ENCODE peak calls at places on chromosomes 13 and 19, in ten cellular contexts. One of them, this sample, is unnamed.
A peak's percentile ranks its signal among the peaks of the same experiment; 100 is the strongest.

GRCh38 chr19:20423381-20424207 is 142.0 kb downstream of the ZNF737 start:
- DNase-seq in HFF-Myc: no peak
- DNase-seq in MV-4-11: no peak
- DNase-seq in globus pallidus: peak; percentile 60
- DNase-seq in SHP77: no peak
- DNase-seq in sigmoid colon: peak; percentile 83
- DNase-seq in stimulated activated CD8-positive, alpha-beta memory T cell treated with anti-CD3 and anti-CD28 coated beads, Interleukin-2, amount 100 ng/mL, for 48 hours: no peak
- DNase-seq in Daoy: peak; percentile 74
- DNase-seq in fibroblast of villous mesenchyme: peak; percentile 65
- DNase-seq in stomach: peak; percentile 56
- DNase-seq in this sample: peak; percentile 65

GRCh38 chr13:30340367-30341184 is 33.2 kb upstream of the KATNAL1 start:
- DNase-seq in HFF-Myc: peak; percentile 26
- DNase-seq in MV-4-11: peak; percentile 93
- DNase-seq in globus pallidus: no peak
- DNase-seq in SHP77: no peak
- DNase-seq in sigmoid colon: peak; percentile 95
- DNase-seq in stimulated activated CD8-positive, alpha-beta memory T cell treated with anti-CD3 and anti-CD28 coated beads, Interleukin-2, amount 100 ng/mL, for 48 hours: no peak
- DNase-seq in Daoy: peak; percentile 54
- DNase-seq in fibroblast of villous mesenchyme: peak; percentile 98
- DNase-seq in stomach: no peak
- DNase-seq in this sample: no peak

GRCh38 chr13:20685042-20685441 is 18.5 kb upstream of the IL17D start:
- DNase-seq in HFF-Myc: no peak
- DNase-seq in MV-4-11: no peak
- DNase-seq in globus pallidus: no peak
- DNase-seq in SHP77: no peak
- DNase-seq in sigmoid colon: no peak
- DNase-seq in stimulated activated CD8-positive, alpha-beta memory T cell treated with anti-CD3 and anti-CD28 coated beads, Interleukin-2, amount 100 ng/mL, for 48 hours: no peak
- DNase-seq in Daoy: no peak
- DNase-seq in fibroblast of villous mesenchyme: peak; percentile 59
- DNase-seq in stomach: no peak
- DNase-seq in this sample: no peak

GRCh38 chr19:1237754-1238372 is at the start of gene CBARP:
- DNase-seq in HFF-Myc: no peak
- DNase-seq in MV-4-11: no peak
- DNase-seq in globus pallidus: no peak
- DNase-seq in SHP77: peak; percentile 53
- DNase-seq in sigmoid colon: peak; percentile 72
- DNase-seq in stimulated activated CD8-positive, alpha-beta memory T cell treated with anti-CD3 and anti-CD28 coated beads, Interleukin-2, amount 100 ng/mL, for 48 hours: no peak
- DNase-seq in Daoy: peak; percentile 58
- DNase-seq in fibroblast of villous mesenchyme: peak; percentile 34
- DNase-seq in stomach: no peak
- DNase-seq in this sample: no peak

GRCh38 chr19:4077011-4077382 is 10.3 kb upstream of the ZBTB7A start:
- DNase-seq in HFF-Myc: no peak
- DNase-seq in MV-4-11: no peak
- DNase-seq in globus pallidus: no peak
- DNase-seq in SHP77: no peak
- DNase-seq in sigmoid colon: no peak
- DNase-seq in stimulated activated CD8-positive, alpha-beta memory T cell treated with anti-CD3 and anti-CD28 coated beads, Interleukin-2, amount 100 ng/mL, for 48 hours: no peak
- DNase-seq in Daoy: no peak
- DNase-seq in fibroblast of villous mesenchyme: no peak
- DNase-seq in stomach: no peak
- DNase-seq in this sample: no peak

GRCh38 chr13:101579291-101579802 is 126.9 kb downstream of the ITGBL1 start:
- DNase-seq in HFF-Myc: no peak
- DNase-seq in MV-4-11: no peak
- DNase-seq in globus pallidus: no peak
- DNase-seq in SHP77: peak; percentile 4
- DNase-seq in sigmoid colon: no peak
- DNase-seq in stimulated activated CD8-positive, alpha-beta memory T cell treated with anti-CD3 and anti-CD28 coated beads, Interleukin-2, amount 100 ng/mL, for 48 hours: no peak
- DNase-seq in Daoy: peak; percentile 30
- DNase-seq in fibroblast of villous mesenchyme: peak; percentile 85
- DNase-seq in stomach: no peak
- DNase-seq in this sample: no peak

GRCh38 chr13:97933736-97934135 is 19.7 kb upstream of the IPO5 start:
- DNase-seq in HFF-Myc: no peak
- DNase-seq in MV-4-11: no peak
- DNase-seq in globus pallidus: peak; percentile 1
- DNase-seq in SHP77: no peak
- DNase-seq in sigmoid colon: no peak
- DNase-seq in stimulated activated CD8-positive, alpha-beta memory T cell treated with anti-CD3 and anti-CD28 coated beads, Interleukin-2, amount 100 ng/mL, for 48 hours: no peak
- DNase-seq in Daoy: no peak
- DNase-seq in fibroblast of villous mesenchyme: no peak
- DNase-seq in stomach: no peak
- DNase-seq in this sample: peak; percentile 1

GRCh38 chr19:1911098-1911497 is 5.9 kb downstream of the ADAT3 start:
- DNase-seq in HFF-Myc: no peak
- DNase-seq in MV-4-11: no peak
- DNase-seq in globus pallidus: no peak
- DNase-seq in SHP77: no peak
- DNase-seq in sigmoid colon: no peak
- DNase-seq in stimulated activated CD8-positive, alpha-beta memory T cell treated with anti-CD3 and anti-CD28 coated beads, Interleukin-2, amount 100 ng/mL, for 48 hours: no peak
- DNase-seq in Daoy: no peak
- DNase-seq in fibroblast of villous mesenchyme: no peak
- DNase-seq in stomach: no peak
- DNase-seq in this sample: no peak

GRCh38 chr13:110341445-110342247 is 34.6 kb downstream of the COL4A2 start:
- DNase-seq in HFF-Myc: no peak
- DNase-seq in MV-4-11: peak; percentile 78
- DNase-seq in globus pallidus: peak; percentile 32
- DNase-seq in SHP77: no peak
- DNase-seq in sigmoid colon: no peak
- DNase-seq in stimulated activated CD8-positive, alpha-beta memory T cell treated with anti-CD3 and anti-CD28 coated beads, Interleukin-2, amount 100 ng/mL, for 48 hours: no peak
- DNase-seq in Daoy: no peak
- DNase-seq in fibroblast of villous mesenchyme: peak; percentile 87
- DNase-seq in stomach: no peak
- DNase-seq in this sample: peak; percentile 67

GRCh38 chr19:23002690-23003422 is at the start of gene ZNF728:
- DNase-seq in HFF-Myc: no peak
- DNase-seq in MV-4-11: no peak
- DNase-seq in globus pallidus: peak; percentile 46
- DNase-seq in SHP77: no peak
- DNase-seq in sigmoid colon: peak; percentile 91
- DNase-seq in stimulated activated CD8-positive, alpha-beta memory T cell treated with anti-CD3 and anti-CD28 coated beads, Interleukin-2, amount 100 ng/mL, for 48 hours: no peak
- DNase-seq in Daoy: peak; percentile 70
- DNase-seq in fibroblast of villous mesenchyme: no peak
- DNase-seq in stomach: no peak
- DNase-seq in this sample: peak; percentile 46

GRCh38 chr13:55516610-55517009 is 1624.1 kb upstream of the PRR20A start:
- DNase-seq in HFF-Myc: no peak
- DNase-seq in MV-4-11: no peak
- DNase-seq in globus pallidus: no peak
- DNase-seq in SHP77: no peak
- DNase-seq in sigmoid colon: no peak
- DNase-seq in stimulated activated CD8-positive, alpha-beta memory T cell treated with anti-CD3 and anti-CD28 coated beads, Interleukin-2, amount 100 ng/mL, for 48 hours: no peak
- DNase-seq in Daoy: no peak
- DNase-seq in fibroblast of villous mesenchyme: no peak
- DNase-seq in stomach: no peak
- DNase-seq in this sample: no peak

This sample was measured in pons.